ENCODE peak calls at places on chromosomes 1 and 21, in eight cellular contexts. A is keratinocyte; V is transverse colon; U is foreskin fibroblast; Z is astrocyte of the spinal cord; S is CD8-positive, alpha-beta memory T cell; F is CD8-positive, alpha-beta T cell; X is GM23338. J is an unnamed sample.

GRCh38 chr1:107648071-107648470 is 316.9 kb downstream of the VAV3 start:
- DNase-seq in A (peak), V (no peak), U (peak), Z (peak), S (no peak), F (no peak), X (no peak), J (no peak)

GRCh38 chr1:223738465-223739365 is 26.4 kb downstream of the CAPN2 start:
- DNase-seq in A (no peak), V (peak), U (no peak), Z (no peak), S (no peak), F (no peak), X (no peak), J (no peak)

GRCh38 chr1:226660410-226661182 is 78.5 kb downstream of the ITPKB start:
- DNase-seq in A (no peak), V (no peak), U (no peak), Z (no peak), S (no peak), F (no peak), X (no peak), J (no peak)

GRCh38 chr1:20711285-20712209 is 6.3 kb downstream of the KIF17 start:
- DNase-seq in A (no peak), V (no peak), U (no peak), Z (no peak), S (no peak), F (no peak), X (peak), J (no peak)

GRCh38 chr1:23013657-23014056 is 2.0 kb downstream of the TEX46 start:
- DNase-seq in A (peak), V (no peak), U (no peak), Z (peak), S (no peak), F (no peak), X (peak), J (no peak)

GRCh38 chr1:51768971-51769601 is 109.4 kb downstream of the NRDC start:
- DNase-seq in A (no peak), V (peak), U (peak), Z (peak), S (no peak), F (no peak), X (peak), J (peak)

GRCh38 chr1:183443466-183443865 is 25.3 kb upstream of the NMNAT2 start:
- DNase-seq in A (no peak), V (no peak), U (no peak), Z (no peak), S (no peak), F (no peak), X (no peak), J (no peak)

GRCh38 chr1:89657886-89658285 is 25.0 kb downstream of the LRRC8C start:
- DNase-seq in A (no peak), V (no peak), U (no peak), Z (peak), S (peak), F (no peak), X (no peak), J (peak)

GRCh38 chr1:239982762-239983161 is 108.9 kb upstream of the FMN2 start:
- DNase-seq in A (no peak), V (no peak), U (no peak), Z (no peak), S (no peak), F (no peak), X (no peak), J (no peak)

GRCh38 chr1:226798427-226799411 is 59.6 kb upstream of the ITPKB start:
- DNase-seq in A (no peak), V (peak), U (no peak), Z (no peak), S (peak), F (peak), X (no peak), J (peak)

GRCh38 chr1:17207966-17208418 is 3.1 kb downstream of the PADI1 start:
- DNase-seq in A (peak), V (no peak), U (peak), Z (peak), S (peak), F (peak), X (no peak), J (no peak)

GRCh38 chr1:153122831-153123421 is 9.6 kb upstream of the SPRR2F start:
- DNase-seq in A (peak), V (no peak), U (no peak), Z (no peak), S (no peak), F (no peak), X (peak), J (no peak)

GRCh38 chr1:230010618-230011332 is 56.3 kb upstream of the GALNT2 start:
- DNase-seq in A (no peak), V (no peak), U (no peak), Z (no peak), S (no peak), F (no peak), X (no peak), J (peak)

GRCh38 chr21:43874085-43874785 is 9.2 kb downstream of the AGPAT3 start:
- DNase-seq in A (no peak), V (no peak), U (no peak), Z (no peak), S (no peak), F (no peak), X (no peak), J (peak)

GRCh38 chr1:24594328-24594598 is 38.4 kb downstream of the NCMAP start:
- DNase-seq in A (peak), V (no peak), U (no peak), Z (no peak), S (no peak), F (no peak), X (no peak), J (no peak)

GRCh38 chr1:17572264-17572985 is 32.9 kb downstream of the ARHGEF10L start:
- DNase-seq in A (no peak), V (peak), U (no peak), Z (no peak), S (no peak), F (no peak), X (peak), J (peak)

GRCh38 chr1:56389813-56390539 is 189.4 kb downstream of the PLPP3 start:
- DNase-seq in A (no peak), V (no peak), U (no peak), Z (no peak), S (no peak), F (no peak), X (peak), J (no peak)

GRCh38 chr1:37602750-37603694 is 7.3 kb upstream of the GNL2 start:
- DNase-seq in A (no peak), V (peak), U (peak), Z (peak), S (no peak), F (no peak), X (peak), J (no peak)

DNA sequence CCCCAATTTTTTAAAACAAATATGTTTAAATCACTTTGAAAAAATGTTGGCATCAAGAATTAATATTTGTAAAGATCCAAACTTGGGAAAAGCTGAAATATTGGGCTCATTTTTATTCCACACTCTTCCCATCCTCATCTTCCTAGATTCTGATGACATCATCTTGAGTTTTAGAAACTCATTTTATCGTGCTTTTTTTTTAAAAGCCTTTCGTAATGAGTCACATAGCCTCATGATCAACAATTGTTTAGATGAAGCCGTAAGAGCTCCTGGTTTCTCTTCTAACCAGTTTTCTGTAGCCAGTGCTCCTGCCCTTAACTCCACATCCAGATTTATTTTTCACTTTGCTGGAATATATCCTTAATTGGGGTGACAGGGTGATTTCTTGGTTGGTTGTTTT is 78.6 kb downstream of the POFUT2 start:
- DNase-seq in A (no peak), V (no peak), U (peak), Z (peak), S (no peak), F (no peak), X (no peak), J (no peak)
- H3K4me3 ChIP-seq in A (no peak), V (no peak), U (no peak), Z (no peak), S (no peak), F (no peak), X (no peak), J (no peak)

GRCh38 chr1:76951185-76951584 is 83.9 kb downstream of the ST6GALNAC5 start:
- DNase-seq in A (no peak), V (no peak), U (peak), Z (peak), S (no peak), F (no peak), X (no peak), J (no peak)
- H3K4me3 ChIP-seq in A (no peak), V (no peak), U (no peak), Z (no peak), S (no peak), F (no peak), X (no peak), J (no peak)

DNA sequence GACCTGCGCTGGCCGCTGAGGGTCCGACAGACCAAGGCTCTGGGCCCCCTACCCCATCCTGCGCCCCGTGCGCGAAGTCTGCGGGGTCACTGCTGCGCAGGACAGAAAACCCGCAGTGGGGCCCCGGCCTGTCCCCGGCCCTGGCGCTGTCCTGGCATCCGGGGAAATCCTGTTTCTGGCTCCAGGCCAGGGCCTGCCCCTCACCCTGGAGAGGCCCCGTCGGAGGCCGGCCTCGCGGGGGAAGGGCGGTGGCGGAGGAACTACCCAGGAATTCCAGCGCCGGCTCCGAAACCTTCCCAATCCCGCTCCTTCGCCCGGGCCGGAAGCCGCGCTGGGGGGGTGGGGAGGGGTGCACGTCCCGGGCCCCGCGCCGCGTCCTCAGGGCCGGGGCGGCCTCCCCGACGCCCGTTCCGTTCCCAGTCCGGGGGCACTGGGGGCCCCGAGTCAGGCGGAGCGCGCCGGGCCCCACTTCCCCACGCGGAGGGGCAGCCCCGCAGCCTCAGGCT is 77.0 kb downstream of the MORN1 start:
- DNase-seq in A (peak), V (peak), U (peak), Z (peak), S (peak), F (no peak), X (peak), J (no peak)
- H3K4me3 ChIP-seq in A (peak), V (peak), U (peak), Z (peak), S (no peak), F (peak), X (peak), J (no peak)

DNA sequence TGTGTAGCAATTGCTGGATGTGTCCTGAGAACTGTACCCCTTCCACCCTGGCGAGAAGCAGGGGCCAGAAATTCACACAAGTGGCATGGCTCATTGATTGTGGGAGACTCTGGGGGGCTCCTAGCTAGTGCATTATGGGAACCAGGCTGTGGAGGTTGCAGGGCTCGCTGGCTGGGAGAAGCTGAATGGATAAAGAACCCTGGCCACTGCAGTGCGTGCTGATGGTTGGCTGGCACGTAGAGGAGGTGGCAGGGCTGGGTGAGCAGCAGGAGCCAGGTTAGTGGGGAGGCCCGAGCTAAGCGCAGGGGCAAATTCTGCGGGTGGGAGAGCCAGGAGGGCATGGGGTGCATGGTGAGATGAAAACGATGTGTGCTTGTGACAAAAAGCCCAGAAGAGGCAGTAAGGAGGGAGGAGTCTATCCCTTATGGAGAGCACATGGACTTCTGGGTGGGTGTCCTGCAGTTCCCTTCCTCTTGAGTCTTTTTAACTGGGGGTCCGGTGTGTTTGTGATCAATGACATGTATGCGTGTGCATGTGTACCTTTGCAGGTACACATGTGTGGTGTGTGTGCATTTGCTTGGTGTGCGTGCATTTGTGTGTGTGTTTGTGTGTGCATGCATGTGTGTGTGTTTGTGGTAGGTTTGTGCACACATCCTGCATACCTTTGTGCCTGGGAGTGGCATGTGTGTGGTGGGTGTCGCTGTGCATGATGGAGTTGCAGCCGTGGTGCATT is 3.6 kb downstream of the GUK1 start:
- DNase-seq in A (no peak), V (no peak), U (no peak), Z (no peak), S (no peak), F (peak), X (no peak), J (no peak)
- H3K4me3 ChIP-seq in A (no peak), V (no peak), U (no peak), Z (no peak), S (no peak), F (no peak), X (no peak), J (no peak)

GRCh38 chr1:32500387-32501209 is 35.7 kb downstream of the ZBTB8B start:
- DNase-seq in A (no peak), V (peak), U (peak), Z (peak), S (no peak), F (no peak), X (peak), J (no peak)
- H3K4me3 ChIP-seq in A (peak), V (peak), U (peak), Z (peak), S (no peak), F (no peak), X (peak), J (peak)

DNA sequence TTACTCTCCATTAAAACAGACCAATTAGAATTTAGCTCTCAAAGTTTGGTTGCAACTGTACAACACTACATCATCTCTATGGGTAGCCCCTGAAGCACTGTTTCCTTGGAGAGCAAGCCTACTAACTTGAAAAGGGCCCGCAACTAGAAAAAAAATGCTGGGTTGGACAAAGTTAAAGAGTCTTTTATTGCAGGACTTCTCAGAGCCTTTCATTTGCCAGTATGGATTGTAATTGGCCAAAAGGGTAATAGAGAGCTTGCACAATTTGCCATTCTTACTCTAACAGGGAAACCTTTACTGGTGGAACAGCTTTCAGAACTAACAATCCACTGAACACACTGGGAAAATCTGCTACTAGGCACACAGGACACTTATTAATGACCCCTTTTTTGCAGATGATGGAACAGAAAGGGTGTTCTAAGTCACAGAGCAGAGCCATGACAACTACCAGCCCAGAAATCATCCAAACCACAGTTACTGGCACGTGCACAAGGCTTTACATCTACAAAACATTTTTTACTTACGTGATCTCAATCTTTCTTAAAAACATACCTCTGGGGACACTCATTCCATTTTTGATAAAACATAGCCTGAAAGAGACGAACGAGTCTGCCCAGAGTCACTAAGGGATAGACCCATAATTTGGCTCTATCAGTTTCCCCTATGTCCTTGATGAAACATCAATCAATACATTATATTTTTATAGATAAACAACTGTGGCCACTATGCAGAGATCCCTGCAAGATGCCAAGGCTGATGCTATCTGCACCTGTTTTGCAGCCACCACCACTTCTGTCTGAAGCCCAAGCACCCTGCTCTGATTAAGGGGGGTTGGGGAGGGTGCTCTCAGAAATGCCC is 176.3 kb upstream of the EDN2 start:
- DNase-seq in A (no peak), V (no peak), U (no peak), Z (no peak), S (no peak), F (no peak), X (no peak), J (no peak)
- H3K4me3 ChIP-seq in A (no peak), V (peak), U (peak), Z (peak), S (peak), F (peak), X (peak), J (peak)

DNA sequence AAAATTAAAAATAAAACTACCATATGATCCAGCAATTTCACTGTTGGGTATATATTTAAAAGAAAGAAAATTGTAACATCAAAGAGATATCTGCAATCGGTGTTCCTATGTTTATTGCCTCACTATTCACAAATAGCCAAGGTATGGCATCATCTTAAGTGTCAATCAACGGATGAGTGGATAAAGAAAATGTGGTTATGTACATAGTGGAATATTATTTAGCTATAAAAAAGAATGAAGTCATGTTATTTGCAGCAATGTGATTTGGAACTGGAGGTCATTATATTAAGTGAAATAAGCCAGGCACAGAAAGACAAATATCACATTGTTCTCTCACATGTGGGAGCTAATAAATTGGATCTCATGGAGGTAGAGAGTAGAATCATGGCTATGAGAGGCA is 76.3 kb downstream of the RD3 start:
- DNase-seq in A (no peak), V (no peak), U (peak), Z (no peak), S (no peak), F (no peak), X (no peak), J (no peak)
- H3K4me3 ChIP-seq in A (no peak), V (no peak), U (peak), Z (no peak), S (no peak), F (no peak), X (peak), J (no peak)